ENCODE peak calls at places on chromosomes 4 and X, in five cellular contexts. H is epithelial cell of proximal tubule, X is neural crest cell, U is activated B cell treated with CpG ODN at 0.5 μM for 24 hours, N is tibial nerve. Z is an unnamed sample.

GRCh38 chr4:147160908-147161513 is 215.3 kb upstream of the TTC29 start:
- DNase-seq in H (no peak), X (no peak), U (no peak), N (peak; percentile 23), Z (no peak)

GRCh38 chr4:77827343-77827742 is 8.2 kb upstream of the CNOT6L start:
- DNase-seq in H (no peak), X (no peak), U (no peak), N (no peak), Z (no peak)

GRCh38 chr4:119735136-119735770 is 106.6 kb upstream of the PDE5A start:
- DNase-seq in H (no peak), X (no peak), U (no peak), N (no peak), Z (no peak)

GRCh38 chr4:126784966-126785580 is 847.7 kb upstream of the INTU start:
- DNase-seq in H (no peak), X (no peak), U (no peak), N (no peak), Z (no peak)

GRCh38 chr4:30370105-30370504 is 350.1 kb upstream of the PCDH7 start:
- DNase-seq in H (no peak), X (no peak), U (no peak), N (no peak), Z (no peak)

GRCh38 chr4:168857546-168858314 is 152.3 kb downstream of the CBR4 start:
- DNase-seq in H (no peak), X (no peak), U (no peak), N (peak; percentile 61), Z (no peak)

GRCh38 chr4:147843162-147843561 is 111.3 kb downstream of the ARHGAP10 start:
- DNase-seq in H (no peak), X (no peak), U (no peak), N (no peak), Z (no peak)

GRCh38 chrX:130799393-130799792 is 103.6 kb downstream of the ENOX2 start:
- DNase-seq in H (no peak), X (no peak), U (no peak), N (no peak), Z (no peak)

GRCh38 chr4:47914926-47915237 is 499 bp upstream of the NFXL1 start:
- DNase-seq in H (no peak), X (no peak), U (no peak), N (no peak), Z (no peak)

GRCh38 chr4:86595426-86595805 is 1.3 kb downstream of the PTPN13 start:
- DNase-seq in H (no peak), X (no peak), U (no peak), N (no peak), Z (no peak)

GRCh38 chr4:121728066-121728465 is 31.3 kb upstream of the ANXA5 start:
- DNase-seq in H (no peak), X (no peak), U (no peak), N (no peak), Z (no peak)

GRCh38 chrX:78029663-78030062 is 60.2 kb upstream of the PGAM4 start:
- DNase-seq in H (no peak), X (peak; percentile 2), U (no peak), N (peak; percentile 5), Z (peak; percentile 21)

GRCh38 chrX:153495362-153495751 is 577 bp downstream of the BGN start:
- DNase-seq in H (no peak), X (no peak), U (no peak), N (no peak), Z (no peak)

GRCh38 chr4:42371306-42372063 is 25.8 kb upstream of the SHISA3 start:
- DNase-seq in H (peak; percentile 35), X (no peak), U (no peak), N (peak; percentile 60), Z (no peak)

GRCh38 chr4:187090401-187090800 is 366.7 kb upstream of the FAT1 start:
- DNase-seq in H (no peak), X (no peak), U (no peak), N (no peak), Z (no peak)

GRCh38 chrX:636971-637659 is 6.5 kb downstream of the SHOX start:
- DNase-seq in H (no peak), X (no peak), U (no peak), N (no peak), Z (no peak)

GRCh38 chr4:146975535-146975934 is 29.9 kb upstream of the TTC29 start:
- DNase-seq in H (no peak), X (no peak), U (no peak), N (no peak), Z (no peak)

GRCh38 chr4:74190332-74190731 is 32.4 kb downstream of the MTHFD2L start:
- DNase-seq in H (no peak), X (no peak), U (no peak), N (no peak), Z (no peak)

GRCh38 chr4:142558851-142559250 is 287.2 kb downstream of the INPP4B start:
- DNase-seq in H (no peak), X (no peak), U (no peak), N (no peak), Z (no peak)

GRCh38 chr4:159829184-159829583 is 726.3 kb downstream of the RAPGEF2 start:
- DNase-seq in H (no peak), X (no peak), U (no peak), N (no peak), Z (no peak)

GRCh38 chr4:175790067-175790466 is 22.0 kb downstream of the GPM6A start:
- DNase-seq in H (no peak), X (no peak), U (no peak), N (no peak), Z (no peak)

GRCh38 chr4:169902658-169903345 is 123.4 kb downstream of the MFAP3L start:
- DNase-seq in H (no peak), X (no peak), U (no peak), N (no peak), Z (no peak)
- TF ChIP-seq CTCF in H (no peak), X (no peak), U (no peak), N (no peak), Z (no peak)

GRCh38 chrX:14712096-14712495 is 160.8 kb downstream of the FANCB start:
- DNase-seq in H (no peak), X (no peak), U (no peak), N (no peak), Z (no peak)
- TF ChIP-seq CTCF in H (no peak), X (no peak), U (no peak), N (no peak), Z (no peak)

GRCh38 chrX:4320436-4320947 is 607.0 kb upstream of the PRKX start:
- DNase-seq in H (no peak), X (no peak), U (no peak), N (no peak), Z (no peak)
- TF ChIP-seq CTCF in H (no peak), X (no peak), U (no peak), N (no peak), Z (no peak)

GRCh38 chrX:112341598-112341997 is 259.0 kb upstream of the TRPC5 start:
- DNase-seq in H (no peak), X (no peak), U (no peak), N (no peak), Z (no peak)
- TF ChIP-seq CTCF in H (no peak), X (no peak), U (no peak), N (no peak), Z (no peak)

Z was measured in glutamatergic neuron.